ENCODE peak calls at places on chromosomes 4 and X, in four cellular contexts. V is A549, J is heart right ventricle, D is upper lobe of right lung. B is an unnamed sample. For H3K4me1, the result is how much of the 10 kb centered on the place peaks cover.

GRCh38 chr4:168864831-168865541 is 145.1 kb downstream of the CBR4 start:
- ATAC-seq in J (no peak), D (peak), V (peak), B (no peak)

GRCh38 chr4:152094851-152095700 is 334.3 kb upstream of the GATB start:
- ATAC-seq in J (no peak), V (no peak), D (no peak), B (no peak)

GRCh38 chrX:11437642-11438379 is 144.6 kb downstream of the AMELX start:
- ATAC-seq in V (no peak), J (no peak), D (peak), B (peak)

GRCh38 chr4:99644453-99644852 is 13.2 kb downstream of the C4orf54 start:
- ATAC-seq in D (no peak), J (no peak), V (no peak), B (no peak)

GRCh38 chrX:33183366-33183765 is 28.0 kb downstream of the DMD start:
- ATAC-seq in J (peak), V (no peak), D (peak), B (peak)

GRCh38 chrX:7158468-7158990 is 10.6 kb upstream of the PUDP start:
- ATAC-seq in V (no peak), J (no peak), D (no peak), B (no peak)

GRCh38 chr4:3303840-3304715 is 11.3 kb downstream of the RGS12 start:
- ATAC-seq in J (no peak), V (no peak), D (no peak), B (no peak)

GRCh38 chr4:164815711-164816110 is 61.3 kb upstream of the APELA start:
- ATAC-seq in D (no peak), V (no peak), J (no peak), B (no peak)

GRCh38 chr4:95409127-95409526 is 139.6 kb downstream of the UNC5C start:
- ATAC-seq in D (no peak), V (peak), J (no peak), B (no peak)

GRCh38 chrX:106899841-106900240 is 3.3 kb downstream of the RIPPLY1 start:
- ATAC-seq in V (no peak), J (no peak), D (no peak), B (no peak)

GRCh38 chrX:51860679-51861078 is 32.7 kb upstream of the MAGED1 start:
- ATAC-seq in D (peak), J (no peak), V (no peak), B (no peak)

GRCh38 chr4:126213996-126214395 is 899.2 kb downstream of the FAT4 start:
- ATAC-seq in J (no peak), D (peak), V (no peak), B (no peak)

GRCh38 chr4:129037093-129037492 is 56.2 kb downstream of the SCLT1 start:
- ATAC-seq in J (no peak), V (no peak), D (no peak), B (no peak)

GRCh38 chrX:78377186-78377585 is 49.8 kb upstream of the CYSLTR1 start:
- ATAC-seq in V (no peak), D (no peak), J (no peak), B (no peak)

GRCh38 chrX:35842657-35843056 is 44.5 kb downstream of the MAGEB16 start:
- ATAC-seq in D (peak), J (no peak), V (no peak), B (no peak)

GRCh38 chrX:130173190-130173895 is 1.6 kb downstream of the RAB33A start:
- ATAC-seq in D (peak), V (no peak), J (peak), B (peak)

GRCh38 chr4:53061467-53061866 is 199.3 kb downstream of the RASL11B start:
- ATAC-seq in V (no peak), D (no peak), J (no peak), B (no peak)

GRCh38 chrX:41862562-41863184 is 60.7 kb downstream of the CASK start:
- ATAC-seq in D (no peak), V (no peak), J (no peak), B (no peak)

GRCh38 chrX:136667446-136668168 is 19.6 kb downstream of the CD40LG start:
- ATAC-seq in J (no peak), D (no peak), V (no peak), B (no peak)

GRCh38 chrX:45740291-45740690 is 539.6 kb upstream of the DIPK2B start:
- ATAC-seq in V (no peak), D (no peak), J (no peak), B (no peak)

GRCh38 chrX:119230850-119231249 is 5.2 kb upstream of the PGRMC1 start:
- ATAC-seq in D (no peak), V (no peak), J (no peak), B (no peak)

GRCh38 chr4:76199664-76200211 is 13.9 kb downstream of the SCARB2 start:
- ATAC-seq in V (no peak), J (no peak), D (no peak), B (no peak)

GRCh38 chr4:185783574-185783973 is 28.4 kb downstream of the SORBS2 start:
- ATAC-seq in D (no peak), V (no peak), J (no peak), B (no peak)

GRCh38 chrX:65073233-65073632 is 97.0 kb upstream of the ZC4H2 start:
- ATAC-seq in D (no peak), V (no peak), J (no peak), B (no peak)

GRCh38 chr4:120918788-120919187 is 3.7 kb downstream of the PRDM5 start:
- ATAC-seq in D (no peak), V (no peak), J (peak), B (no peak)

GRCh38 chrX:143648705-143649104 is 12.8 kb upstream of the SLITRK4 start:
- ATAC-seq in D (peak), V (no peak), J (no peak), B (no peak)

GRCh38 chrX:154047266-154047665 is 27.6 kb upstream of the IRAK1 start:
- ATAC-seq in V (peak), J (no peak), D (no peak), B (no peak)
- H3K27ac ChIP-seq in V (peak), J (no peak), D (peak), B (peak)

GRCh38 chr4:147833254-147833653 is 101.4 kb downstream of the ARHGAP10 start:
- ATAC-seq in V (no peak), J (no peak), D (no peak), B (no peak)

GRCh38 chr4:147830102-147830463 is 98.2 kb downstream of the ARHGAP10 start:
- ATAC-seq in J (peak), V (no peak), D (no peak), B (no peak)

GRCh38 chr4:147829401-147830101 is 97.7 kb downstream of the ARHGAP10 start:
- ATAC-seq in V (no peak), J (peak), D (peak), B (peak)

GRCh38 chr4:147830987-147831386 is 99.1 kb downstream of the ARHGAP10 start:
- ATAC-seq in V (peak), J (no peak), D (no peak), B (peak)

GRCh38 chr4:147831452-147832192 is 99.7 kb downstream of the ARHGAP10 start:
- ATAC-seq in D (peak), V (peak), J (peak), B (peak)
- H3K4me1 ChIP-seq in D (under half), V (under half), J (under half), B (under half)

DNA sequence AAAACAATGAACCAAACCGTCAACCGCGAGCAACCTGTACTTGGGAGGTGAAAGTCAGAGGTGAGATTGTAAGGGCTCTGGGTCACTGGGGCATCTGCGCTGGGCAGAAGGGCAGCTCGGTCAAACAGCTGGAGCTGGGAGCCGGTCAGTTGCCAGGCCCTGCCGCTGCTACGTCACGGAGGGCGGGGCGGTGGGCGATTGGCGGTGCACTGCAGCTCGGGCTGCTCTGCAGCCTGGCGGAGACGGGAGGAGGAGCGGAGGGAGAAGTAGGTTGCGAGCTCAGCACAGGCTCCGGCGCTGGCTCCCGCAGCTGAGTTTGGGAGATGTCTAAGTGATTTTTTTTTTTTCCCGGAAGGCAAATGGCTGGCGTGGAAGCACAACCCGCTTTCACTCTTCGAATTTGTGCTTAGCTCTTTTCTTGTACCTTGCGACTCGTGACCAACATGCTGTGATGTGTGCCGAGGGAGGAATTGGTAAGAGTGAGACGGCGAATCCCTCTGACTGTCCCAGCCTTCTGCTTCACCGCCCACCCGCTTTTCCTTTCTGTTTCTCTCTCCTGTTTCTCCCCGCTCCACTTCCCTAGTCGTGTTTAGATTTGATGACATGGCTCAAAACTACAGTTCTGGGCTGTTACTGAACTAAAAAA is at the start of gene ATP10D:
- ATAC-seq in V (peak), D (peak), J (peak), B (peak)
- TF ChIP-seq CTCF in V (no peak), D (no peak), J (peak), B (no peak)

DNA sequence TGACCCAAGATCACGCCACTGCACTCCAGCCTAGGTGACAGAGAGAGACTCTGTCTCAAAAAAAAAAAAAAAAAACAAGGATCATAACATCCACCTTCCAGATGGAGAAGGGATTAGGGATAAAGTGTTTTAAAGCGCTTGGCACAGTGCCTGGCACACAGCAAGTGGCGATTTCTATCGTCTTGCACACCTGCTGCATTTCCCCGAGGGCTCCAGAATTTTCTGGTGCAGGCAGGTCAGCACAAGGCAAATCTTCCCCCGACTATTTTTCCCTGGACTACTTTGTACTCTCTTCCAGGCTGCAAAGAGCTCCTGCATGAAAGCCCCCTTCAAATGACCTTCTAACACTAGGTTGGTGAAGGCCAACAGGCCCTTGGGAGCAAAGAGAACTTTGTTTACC is 57.3 kb downstream of the APBB2 start:
- ATAC-seq in D (no peak), J (no peak), V (no peak), B (no peak)
- H3K27ac ChIP-seq in D (no peak), J (no peak), V (no peak), B (no peak)

GRCh38 chr4:123411976-123412589 is 15.5 kb downstream of the SPRY1 start:
- ATAC-seq in V (no peak), D (no peak), J (no peak), B (no peak)
- H3K4me1 ChIP-seq in V (under half), D (under half), J (under half), B (under half)

GRCh38 chrX:71910526-71911022 is at the start of gene NHSL2:
- ATAC-seq in V (peak), D (peak), J (peak), B (peak)

GRCh38 chrX:71909956-71910355 is 689 bp upstream of the NHSL2 start:
- ATAC-seq in D (no peak), V (peak), J (no peak), B (no peak)

GRCh38 chrX:71911731-71912050 is 1.0 kb downstream of the NHSL2 start:
- ATAC-seq in V (peak), D (no peak), J (peak), B (peak)

GRCh38 chrX:71912156-71912555 is 1.5 kb downstream of the NHSL2 start:
- ATAC-seq in D (no peak), V (no peak), J (no peak), B (no peak)

DNA sequence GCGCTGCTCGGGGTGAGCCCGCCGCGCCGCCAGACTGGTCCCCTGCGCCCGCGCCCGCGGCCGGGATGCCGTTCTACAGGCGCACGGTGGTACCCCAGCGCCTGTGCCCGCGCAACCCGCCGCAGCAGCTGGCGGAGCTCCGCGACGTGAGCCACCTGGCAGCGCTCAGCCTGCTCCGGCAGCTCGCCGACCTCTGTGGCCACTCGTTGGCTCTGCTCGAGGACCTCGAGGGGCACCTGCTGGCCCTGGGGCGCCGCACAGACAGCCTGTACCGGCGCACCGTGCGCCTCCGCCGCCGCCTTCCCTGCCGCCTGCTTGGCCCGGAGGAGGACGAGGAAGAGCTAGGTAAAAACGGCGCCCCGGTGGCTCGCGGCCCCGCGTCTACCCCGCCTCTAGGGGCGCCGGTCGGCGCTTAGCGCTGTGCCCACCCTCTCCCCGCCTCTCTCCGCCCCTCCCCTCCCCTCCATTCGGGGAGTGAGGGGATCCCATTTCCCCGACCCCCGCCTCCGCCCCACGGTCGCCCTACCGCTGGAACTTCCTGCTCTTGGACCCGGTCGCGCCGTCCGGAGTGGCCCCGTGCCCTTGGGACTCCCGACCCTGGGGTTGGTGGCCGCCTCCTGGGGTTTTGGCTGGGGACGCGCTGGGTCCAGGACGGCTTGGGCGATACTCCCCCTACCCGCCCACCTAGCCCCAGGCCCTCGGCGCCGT is 532 bp downstream of the NHSL2 start:
- ATAC-seq in J (peak), D (peak), V (peak), B (peak)
- TF ChIP-seq CTCF in J (peak), D (peak), V (peak), B (peak)

GRCh38 chrX:4764888-4765287 is 1051.4 kb upstream of the PRKX start:
- ATAC-seq in J (no peak), V (peak), D (no peak), B (no peak)

DNA sequence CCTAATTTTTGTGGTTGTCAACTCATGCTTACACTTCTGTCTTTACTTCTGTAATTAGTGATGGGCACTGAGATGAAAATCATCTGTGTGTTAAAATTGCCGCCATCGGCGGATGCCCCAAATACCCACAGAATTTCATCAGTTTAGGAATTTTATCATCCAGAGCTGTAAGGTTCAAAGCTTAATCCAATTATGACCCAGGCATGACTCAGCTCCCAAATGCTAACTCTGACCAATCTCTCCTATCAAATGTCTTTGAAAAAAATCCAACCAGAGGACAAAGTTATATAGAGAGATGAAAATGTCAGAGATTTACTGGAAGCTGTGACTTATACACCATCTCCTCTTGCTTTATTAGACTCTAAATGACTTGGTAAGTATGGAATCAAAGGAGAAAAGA is 1048.7 kb upstream of the PRKX start:
- ATAC-seq in D (no peak), V (no peak), J (no peak), B (no peak)
- H3K27ac ChIP-seq in D (no peak), V (no peak), J (no peak), B (no peak)

GRCh38 chrX:9650091-9650490 is 115.6 kb downstream of the GPR143 start:
- ATAC-seq in J (no peak), D (no peak), V (no peak), B (no peak)
- H3K4me1 ChIP-seq in J (under half), D (under half), V (under half), B (half or more)

GRCh38 chr4:74037076-74037475 is 1.4 kb downstream of the CXCL3 start:
- ATAC-seq in D (no peak), V (no peak), J (no peak), B (no peak)
- TF ChIP-seq CTCF in D (no peak), V (no peak), J (no peak), B (no peak)

B was measured in gastroesophageal sphincter.